ENCODE peak calls at places on chromosomes 11 and 22, in seven cellular contexts. N, A, Z, V, I, P and Y are unnamed samples.

GRCh38 chr11:57779275-57779674 is 17.7 kb downstream of the CTNND1 start:
- DNase-seq in V (peak), N (peak), P (no peak), A (no peak), Z (peak), I (no peak), Y (peak)

GRCh38 chr11:120013325-120014250 is 124.3 kb downstream of the TRIM29 start:
- DNase-seq in A (peak), I (no peak), V (peak), Z (peak), P (no peak), N (peak), Y (no peak)

GRCh38 chr11:125242141-125242780 is 77.7 kb downstream of the PKNOX2 start:
- DNase-seq in A (no peak), Z (no peak), I (no peak), P (no peak), N (no peak), V (no peak), Y (no peak)

GRCh38 chr11:86672007-86672621 is at the start of gene ME3:
- DNase-seq in I (peak), A (peak), Z (peak), N (peak), V (peak), P (peak), Y (no peak)

GRCh38 chr22:40322061-40322460 is 24.2 kb upstream of the ADSL start:
- DNase-seq in A (no peak), P (no peak), N (no peak), V (peak), I (no peak), Z (no peak), Y (no peak)

GRCh38 chr11:9820260-9820659 is 156.4 kb downstream of the SWAP70 start:
- DNase-seq in P (no peak), A (no peak), V (no peak), N (no peak), I (no peak), Z (no peak), Y (no peak)

GRCh38 chr22:49272546-49273125 is 555.0 kb downstream of the BRD1 start:
- DNase-seq in Z (no peak), N (no peak), I (no peak), A (no peak), V (no peak), P (no peak), Y (no peak)

GRCh38 chr11:11538277-11538960 is 83.4 kb downstream of the GALNT18 start:
- DNase-seq in V (no peak), A (no peak), I (no peak), P (no peak), Z (no peak), N (no peak), Y (no peak)

GRCh38 chr11:115287266-115287665 is 216.9 kb downstream of the CADM1 start:
- DNase-seq in V (no peak), A (no peak), I (no peak), N (no peak), P (no peak), Z (no peak), Y (no peak)

GRCh38 chr22:21569459-21570161 is 2.1 kb downstream of the UBE2L3 start:
- DNase-seq in N (no peak), I (no peak), A (no peak), V (no peak), Z (no peak), P (no peak), Y (no peak)

GRCh38 chr11:96200243-96200642 is 142.8 kb downstream of the MAML2 start:
- DNase-seq in V (peak), I (no peak), A (no peak), Z (no peak), P (no peak), N (no peak), Y (peak)

GRCh38 chr11:17267576-17267975 is 9.0 kb upstream of the NUCB2 start:
- DNase-seq in N (peak), P (no peak), I (no peak), V (peak), Z (no peak), A (no peak), Y (peak)

GRCh38 chr11:124865181-124865901 is at the start of gene ROBO3:
- DNase-seq in V (no peak), I (no peak), P (no peak), Z (no peak), A (no peak), N (peak), Y (no peak)

GRCh38 chr11:8268530-8269461 is 5.1 kb upstream of the LMO1 start:
- DNase-seq in P (peak), I (no peak), Z (no peak), A (no peak), N (peak), V (no peak), Y (no peak)

GRCh38 chr11:17298302-17298701 is 21.8 kb downstream of the NUCB2 start:
- DNase-seq in I (no peak), V (peak), Z (no peak), N (no peak), A (no peak), P (no peak), Y (no peak)

GRCh38 chr22:25833091-25833490 is 91.1 kb downstream of the MYO18B start:
- DNase-seq in V (no peak), P (no peak), I (no peak), Z (no peak), A (no peak), N (no peak), Y (no peak)

GRCh38 chr11:75557649-75558494 is 4.2 kb upstream of the SERPINH1 start:
- DNase-seq in P (peak), V (peak), N (no peak), I (no peak), Z (no peak), A (peak), Y (peak)

GRCh38 chr22:24137595-24137994 is 43.7 kb upstream of the SUSD2 start:
- DNase-seq in I (no peak), Z (no peak), P (peak), A (no peak), V (peak), N (no peak), Y (peak)

GRCh38 chr11:33982661-33983060 is 68.9 kb upstream of the CAPRIN1 start:
- DNase-seq in A (no peak), P (no peak), V (no peak), Z (no peak), I (no peak), N (no peak), Y (no peak)

GRCh38 chr11:41461057-41461681 is 1.7 kb upstream of the LRRC4C start:
- DNase-seq in V (no peak), A (no peak), I (no peak), N (peak), P (no peak), Z (no peak), Y (no peak)

GRCh38 chr22:37019309-37020191 is at the start of the genes MPST and TST:
- DNase-seq in Z (peak), I (no peak), A (peak), P (peak), V (peak), N (peak), Y (no peak)

GRCh38 chr22:38412435-38413084 is 42.4 kb downstream of the KCNJ4 start:
- DNase-seq in Z (no peak), N (peak), P (peak), V (no peak), I (peak), A (no peak), Y (no peak)

GRCh38 chr11:108929241-108929640 is 264.4 kb downstream of the DDX10 start:
- DNase-seq in N (no peak), A (no peak), V (peak), P (no peak), I (no peak), Z (no peak), Y (peak)

GRCh38 chr11:31487848-31488247 is 21.6 kb downstream of the IMMP1L start:
- DNase-seq in N (peak), A (no peak), V (peak), I (no peak), P (no peak), Z (no peak), Y (peak)

GRCh38 chr22:49031746-49032330 is 795.8 kb downstream of the BRD1 start:
- DNase-seq in P (no peak), I (no peak), V (no peak), Z (no peak), N (no peak), A (no peak), Y (no peak)

GRCh38 chr11:35550374-35551036 is 25.1 kb upstream of the PAMR1 start:
- DNase-seq in Z (no peak), N (no peak), V (peak), A (no peak), I (no peak), P (no peak), Y (no peak)

GRCh38 chr22:27685971-27686370 is 115.6 kb downstream of the MN1 start:
- DNase-seq in V (no peak), N (no peak), I (no peak), A (no peak), P (no peak), Z (no peak), Y (no peak)

GRCh38 chr22:31155425-31155824 is 4.6 kb upstream of the RNF185 start:
- DNase-seq in Z (no peak), N (no peak), I (no peak), P (no peak), V (peak), A (no peak), Y (no peak)

GRCh38 chr11:34366522-34366921 is 8.7 kb upstream of the ABTB2 start:
- DNase-seq in V (no peak), I (no peak), A (peak), N (peak), P (no peak), Z (peak), Y (no peak)

GRCh38 chr11:17607572-17608570 is 60.8 kb downstream of the OTOG start:
- DNase-seq in I (no peak), P (no peak), Z (no peak), V (no peak), A (no peak), N (no peak), Y (no peak)

GRCh38 chr22:39252461-39253391 is 7.9 kb upstream of the PDGFB start:
- DNase-seq in P (no peak), V (peak), N (peak), Z (no peak), A (no peak), I (no peak), Y (no peak)

GRCh38 chr11:121634889-121635288 is 182.1 kb upstream of the SORL1-AS1 start:
- DNase-seq in A (no peak), N (no peak), Z (no peak), V (peak), I (no peak), P (no peak), Y (peak)

GRCh38 chr11:68999093-68999747 is 13.8 kb downstream of the MRGPRF start:
- DNase-seq in P (no peak), V (no peak), A (peak), N (no peak), I (no peak), Z (no peak), Y (no peak)

GRCh38 chr11:22634897-22635629 is 9.4 kb upstream of the FANCF start:
- DNase-seq in Z (no peak), V (peak), I (no peak), A (no peak), P (no peak), N (peak), Y (peak)

GRCh38 chr22:34645375-34645774 is 420.6 kb upstream of the ISX start:
- DNase-seq in V (no peak), I (no peak), N (peak), Z (no peak), P (no peak), A (no peak), Y (no peak)

GRCh38 chr11:129861702-129862107 is 33.7 kb downstream of the NFRKB start:
- DNase-seq in V (peak), Z (peak), P (peak), I (no peak), A (peak), N (peak), Y (peak)

GRCh38 chr22:46002757-46003270 is 25.9 kb upstream of the WNT7B start:
- DNase-seq in Z (no peak), P (no peak), N (no peak), A (no peak), V (peak), I (no peak), Y (no peak)

GRCh38 chr11:77152846-77153245 is 24.8 kb downstream of the MYO7A start:
- DNase-seq in Z (no peak), I (no peak), V (peak), P (no peak), A (no peak), N (no peak), Y (no peak)

GRCh38 chr11:20125927-20126326 is 34.3 kb downstream of the DBX1 start:
- DNase-seq in I (no peak), N (no peak), V (peak), A (no peak), Z (no peak), P (no peak), Y (no peak)

DNA sequence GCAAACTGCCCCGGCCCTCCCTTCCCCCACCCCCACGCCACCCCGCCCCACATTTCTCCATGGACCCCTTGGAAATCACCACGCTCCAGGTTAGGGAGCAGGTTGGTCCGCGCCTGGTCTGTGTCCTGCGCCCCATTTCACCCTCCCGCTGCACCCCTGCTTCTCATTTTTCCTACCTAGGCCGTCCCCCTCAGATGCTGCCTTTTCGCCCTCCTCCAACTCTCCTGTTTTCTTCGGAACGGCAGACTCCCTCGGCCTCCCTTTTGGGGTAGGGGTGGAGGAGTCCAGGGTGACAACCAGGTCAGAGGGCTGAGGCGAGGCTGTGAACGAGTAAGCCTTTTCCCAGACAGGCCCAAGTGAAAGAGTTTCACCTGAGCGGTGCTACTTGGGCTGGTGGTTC is 893 bp upstream of the SCN4B start:
- DNase-seq in Z (no peak), V (no peak), A (no peak), I (no peak), N (no peak), P (no peak), Y (no peak)
- H3K4me3 ChIP-seq in Z (peak), V (no peak), A (no peak), I (no peak), N (peak), P (no peak), Y (peak)

GRCh38 chr11:15547685-15548084 is 433.0 kb downstream of the INSC start:
- DNase-seq in Z (no peak), P (no peak), N (peak), I (no peak), V (no peak), A (no peak), Y (no peak)

GRCh38 chr11:15557831-15558230 is 443.1 kb downstream of the INSC start:
- DNase-seq in P (no peak), I (no peak), V (no peak), N (no peak), Z (no peak), A (no peak), Y (no peak)

DNA sequence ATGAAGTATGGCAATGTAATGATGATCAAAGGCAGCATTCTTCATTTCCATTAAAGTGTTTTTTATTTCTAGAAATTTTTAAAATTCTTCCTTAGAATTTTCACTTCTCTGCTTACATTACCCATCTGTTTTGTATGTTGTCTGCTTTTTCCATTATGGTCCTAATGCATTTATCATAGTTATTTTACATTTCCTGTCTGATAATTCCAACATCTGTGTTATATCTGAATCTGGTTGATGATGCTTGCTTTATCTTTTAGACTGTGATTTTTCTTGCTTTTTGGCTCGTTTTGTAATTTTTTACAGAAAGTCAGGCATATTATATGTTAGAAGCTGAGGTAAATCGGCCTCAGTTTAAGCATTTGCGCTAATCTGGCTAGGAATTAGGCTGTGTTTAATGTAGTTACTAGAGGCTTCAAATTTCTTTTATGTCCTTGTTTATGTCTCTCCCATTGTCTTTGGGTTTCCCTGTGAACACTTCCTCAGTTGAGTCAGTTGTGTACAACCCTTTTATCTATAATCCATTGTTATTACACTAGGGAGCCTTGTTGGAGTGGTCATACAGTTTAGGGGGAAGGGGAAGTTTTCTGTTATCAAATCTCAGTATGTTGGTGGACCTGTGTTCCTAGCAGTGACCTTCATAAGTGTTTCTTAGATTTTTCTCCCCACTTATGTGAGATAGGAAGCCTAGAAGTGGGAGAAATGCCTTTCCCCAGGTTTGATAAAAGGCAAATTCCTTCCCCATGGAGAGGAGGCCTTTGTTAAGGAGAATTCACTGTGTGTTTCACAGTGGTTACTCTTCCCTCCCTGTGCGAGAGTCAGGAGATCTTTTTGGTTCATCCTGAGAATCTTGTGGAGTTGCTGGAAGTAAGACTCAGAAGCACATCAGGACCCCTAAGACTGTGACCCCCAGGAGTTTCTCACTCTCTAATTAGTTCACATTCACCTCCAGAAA is 437.5 kb downstream of the INSC start:
- DNase-seq in Z (no peak), I (no peak), V (no peak), A (no peak), N (peak), P (no peak), Y (no peak)
- H3K4me3 ChIP-seq in Z (no peak), I (no peak), V (no peak), A (no peak), N (peak), P (no peak), Y (no peak)

GRCh38 chr22:41636467-41636866 is 15.4 kb downstream of the XRCC6 start:
- DNase-seq in V (peak), Z (no peak), A (no peak), N (no peak), P (no peak), I (no peak), Y (no peak)
- H3K4me3 ChIP-seq in V (no peak), Z (no peak), A (no peak), N (no peak), P (no peak), I (no peak), Y (no peak)

GRCh38 chr11:66080055-66080817 is 10.2 kb downstream of the PACS1 start:
- DNase-seq in P (peak), I (peak), Z (peak), V (peak), A (peak), N (no peak), Y (peak)
- H3K4me3 ChIP-seq in P (no peak), I (peak), Z (no peak), V (no peak), A (no peak), N (no peak), Y (no peak)

GRCh38 chr11:60852639-60853468 is 2.9 kb downstream of the PTGDR2 start:
- DNase-seq in A (peak), V (no peak), N (peak), P (no peak), I (no peak), Z (no peak), Y (no peak)
- H3K4me3 ChIP-seq in A (peak), V (no peak), N (peak), P (no peak), I (no peak), Z (peak), Y (no peak)

DNA sequence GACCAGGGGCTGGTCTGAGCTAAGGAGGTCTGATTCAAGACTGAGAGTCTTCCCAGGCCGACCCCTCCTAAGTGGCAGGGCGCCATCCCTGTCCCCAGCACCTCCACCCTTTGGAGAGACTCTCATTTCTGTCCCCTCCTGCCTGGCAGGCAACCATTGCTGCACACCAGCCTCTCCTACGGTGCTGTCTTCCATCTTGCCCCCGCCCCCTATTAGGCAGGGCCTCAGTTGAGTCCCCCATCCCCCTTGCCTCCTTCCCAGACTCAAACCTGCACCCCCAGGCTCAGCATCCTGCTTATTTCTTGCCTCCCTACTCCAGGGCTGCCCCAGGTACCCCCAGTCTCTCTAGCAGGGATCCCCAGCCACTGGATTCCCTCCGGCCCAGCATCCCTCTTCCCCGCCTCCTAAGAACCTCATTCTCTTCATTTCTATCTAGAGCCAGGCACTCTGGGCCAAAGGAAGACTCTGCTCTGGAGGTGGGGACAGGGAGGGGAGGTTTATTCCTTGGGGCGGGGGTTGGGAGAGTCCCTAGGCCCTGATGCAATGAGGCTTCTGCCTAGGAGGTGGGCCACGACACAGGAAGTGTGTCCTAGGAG is 1.7 kb upstream of the RCOR2 start:
- DNase-seq in A (no peak), Z (no peak), V (no peak), N (peak), I (no peak), P (no peak), Y (no peak)
- H3K4me3 ChIP-seq in A (peak), Z (peak), V (no peak), N (peak), I (no peak), P (peak), Y (no peak)